ENCODE peak calls at places on chromosomes 12 and 14, in seven cellular contexts. V, Q, K, F, J, H and C are unnamed samples.

GRCh38 chr14:76143642-76144041 is 8.1 kb upstream of the GPATCH2L start:
- DNase-seq in V (no peak), Q (no peak), K (no peak), F (no peak), J (no peak), H (no peak), C (no peak)

GRCh38 chr12:88432536-88433462 is 147.5 kb downstream of the KITLG start:
- DNase-seq in V (no peak), Q (peak), K (no peak), F (no peak), J (peak), H (no peak), C (no peak)

GRCh38 chr14:54108481-54109471 is 152.2 kb upstream of the BMP4 start:
- DNase-seq in V (no peak), Q (peak), K (no peak), F (no peak), J (no peak), H (no peak), C (no peak)

GRCh38 chr14:53140585-53140984 is 12.5 kb downstream of the DDHD1 start:
- DNase-seq in V (no peak), Q (no peak), K (no peak), F (no peak), J (no peak), H (no peak), C (no peak)

GRCh38 chr12:95318071-95318545 is 100.5 kb downstream of the VEZT start:
- DNase-seq in V (no peak), Q (peak), K (no peak), F (no peak), J (no peak), H (no peak), C (no peak)

GRCh38 chr12:105278043-105278697 is 42.2 kb upstream of the APPL2 start:
- DNase-seq in V (peak), Q (no peak), K (no peak), F (no peak), J (no peak), H (no peak), C (peak)

GRCh38 chr12:93990832-93991748 is 157.3 kb upstream of the PLXNC1 start:
- DNase-seq in V (no peak), Q (peak), K (no peak), F (no peak), J (peak), H (peak), C (peak)

GRCh38 chr12:124624823-124625222 is 57.4 kb upstream of the NCOR2 start:
- DNase-seq in V (no peak), Q (no peak), K (no peak), F (no peak), J (no peak), H (no peak), C (no peak)

GRCh38 chr14:73369433-73369832 is 88.9 kb downstream of the NUMB start:
- DNase-seq in V (no peak), Q (no peak), K (no peak), F (no peak), J (no peak), H (no peak), C (no peak)

GRCh38 chr12:70608184-70608583 is 29.0 kb downstream of the PTPRB start:
- DNase-seq in V (no peak), Q (peak), K (no peak), F (no peak), J (no peak), H (no peak), C (no peak)